ENCODE peak calls at places on chromosomes 7 and 10, in ten cellular contexts. Y, U, J, A, O, S, B, F, G and X are unnamed samples.

GRCh38 chr7:128381161-128381821 is 19.8 kb upstream of the PRRT4 start:
- DNase-seq in Y (peak; percentile 81), U (no peak), J (no peak), A (peak; percentile 57), O (no peak), S (no peak), B (peak; percentile 89), F (no peak), G (peak; percentile 37), X (no peak)

GRCh38 chr10:88870101-88870500 is 9.9 kb upstream of the STAMBPL1 start:
- DNase-seq in Y (no peak), U (no peak), J (no peak), A (no peak), O (no peak), S (no peak), B (no peak), F (no peak), G (no peak), X (no peak)

GRCh38 chr10:6713716-6714115 is 133.6 kb upstream of the PRKCQ start:
- DNase-seq in Y (no peak), U (no peak), J (no peak), A (peak; percentile 11), O (no peak), S (no peak), B (no peak), F (no peak), G (no peak), X (no peak)

GRCh38 chr7:3836855-3837254 is 535.8 kb downstream of the SDK1 start:
- DNase-seq in Y (no peak), U (no peak), J (no peak), A (no peak), O (no peak), S (no peak), B (no peak), F (no peak), G (no peak), X (no peak)

GRCh38 chr10:114703377-114704125 is 45.5 kb upstream of the ABLIM1 start:
- DNase-seq in Y (peak; percentile 48), U (no peak), J (peak; percentile 43), A (peak; percentile 22), O (no peak), S (no peak), B (no peak), F (no peak), G (no peak), X (no peak)

GRCh38 chr10:21993360-21994001 is 10.0 kb downstream of the DNAJC1 start:
- DNase-seq in Y (peak; percentile 33), U (no peak), J (peak; percentile 49), A (no peak), O (no peak), S (no peak), B (no peak), F (no peak), G (peak; percentile 9), X (no peak)

GRCh38 chr10:28367865-28368541 is 65.1 kb upstream of the MPP7 start:
- DNase-seq in Y (no peak), U (peak; percentile 20), J (no peak), A (no peak), O (no peak), S (no peak), B (no peak), F (no peak), G (no peak), X (no peak)

GRCh38 chr10:126110434-126110833 is 214.1 kb downstream of the FANK1 start:
- DNase-seq in Y (peak; percentile 26), U (no peak), J (peak; percentile 46), A (no peak), O (no peak), S (no peak), B (no peak), F (no peak), G (no peak), X (no peak)

GRCh38 chr10:61136151-61136550 is 192.2 kb upstream of the RHOBTB1 start:
- DNase-seq in Y (peak; percentile 1), U (no peak), J (no peak), A (no peak), O (no peak), S (no peak), B (no peak), F (peak; percentile 10), G (peak; percentile 1), X (no peak)

DNA sequence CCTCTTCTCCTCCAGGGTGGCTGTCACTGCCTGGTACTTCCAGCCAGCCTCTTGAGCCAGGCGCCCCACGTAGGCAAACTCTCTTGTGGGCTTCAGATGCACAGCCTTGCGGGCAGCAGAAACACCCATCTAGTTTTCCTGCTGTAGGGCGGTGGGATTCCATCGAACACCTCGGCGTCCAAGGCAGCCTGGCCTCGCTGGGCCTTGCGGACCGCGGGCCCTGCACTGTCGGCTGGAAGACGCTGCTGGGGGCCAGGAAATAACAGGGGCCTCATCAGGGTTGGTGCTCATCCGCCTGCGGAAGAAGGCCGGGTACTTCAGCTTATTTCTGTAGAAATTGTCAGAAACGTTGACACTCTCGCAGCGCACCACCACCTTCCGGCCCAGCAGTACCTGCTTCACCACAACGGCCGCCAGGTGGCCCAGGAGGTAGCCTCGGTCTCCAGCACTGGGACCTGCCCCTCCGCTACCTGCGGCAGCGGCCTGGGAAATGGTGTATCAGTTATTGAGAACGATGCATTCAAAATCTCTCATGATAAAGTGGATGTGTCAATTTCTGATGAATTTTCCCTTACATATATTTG is 61.1 kb downstream of the WDFY4 start:
- DNase-seq in Y (no peak), U (no peak), J (no peak), A (peak; percentile 17), O (no peak), S (no peak), B (peak; percentile 83), F (no peak), G (no peak), X (no peak)
- TF ChIP-seq CTCF in Y (no peak), U (no peak), J (no peak), A (no peak), O (no peak), S (no peak), B (peak; percentile 46), F (no peak), G (peak; percentile 29), X (no peak)

GRCh38 chr10:131015271-131015670 is 296.2 kb downstream of the TCERG1L start:
- DNase-seq in Y (no peak), U (no peak), J (no peak), A (no peak), O (no peak), S (no peak), B (no peak), F (no peak), G (no peak), X (no peak)
- TF ChIP-seq CTCF in Y (no peak), U (no peak), J (no peak), A (no peak), O (no peak), S (no peak), B (no peak), F (no peak), G (no peak), X (no peak)

GRCh38 chr7:98646465-98646864 is 29.4 kb downstream of the NPTX2 start:
- DNase-seq in Y (no peak), U (no peak), J (no peak), A (no peak), O (no peak), S (no peak), B (no peak), F (no peak), G (no peak), X (no peak)

GRCh38 chr7:98643232-98643985 is 26.3 kb downstream of the NPTX2 start:
- DNase-seq in Y (no peak), U (no peak), J (no peak), A (no peak), O (no peak), S (no peak), B (no peak), F (no peak), G (no peak), X (no peak)

GRCh38 chr7:98640375-98640774 is 23.3 kb downstream of the NPTX2 start:
- DNase-seq in Y (no peak), U (no peak), J (no peak), A (peak; percentile 23), O (no peak), S (no peak), B (no peak), F (no peak), G (no peak), X (no peak)

GRCh38 chr7:98638853-98639252 is 21.8 kb downstream of the NPTX2 start:
- DNase-seq in Y (no peak), U (no peak), J (no peak), A (no peak), O (no peak), S (no peak), B (no peak), F (no peak), G (no peak), X (no peak)

DNA sequence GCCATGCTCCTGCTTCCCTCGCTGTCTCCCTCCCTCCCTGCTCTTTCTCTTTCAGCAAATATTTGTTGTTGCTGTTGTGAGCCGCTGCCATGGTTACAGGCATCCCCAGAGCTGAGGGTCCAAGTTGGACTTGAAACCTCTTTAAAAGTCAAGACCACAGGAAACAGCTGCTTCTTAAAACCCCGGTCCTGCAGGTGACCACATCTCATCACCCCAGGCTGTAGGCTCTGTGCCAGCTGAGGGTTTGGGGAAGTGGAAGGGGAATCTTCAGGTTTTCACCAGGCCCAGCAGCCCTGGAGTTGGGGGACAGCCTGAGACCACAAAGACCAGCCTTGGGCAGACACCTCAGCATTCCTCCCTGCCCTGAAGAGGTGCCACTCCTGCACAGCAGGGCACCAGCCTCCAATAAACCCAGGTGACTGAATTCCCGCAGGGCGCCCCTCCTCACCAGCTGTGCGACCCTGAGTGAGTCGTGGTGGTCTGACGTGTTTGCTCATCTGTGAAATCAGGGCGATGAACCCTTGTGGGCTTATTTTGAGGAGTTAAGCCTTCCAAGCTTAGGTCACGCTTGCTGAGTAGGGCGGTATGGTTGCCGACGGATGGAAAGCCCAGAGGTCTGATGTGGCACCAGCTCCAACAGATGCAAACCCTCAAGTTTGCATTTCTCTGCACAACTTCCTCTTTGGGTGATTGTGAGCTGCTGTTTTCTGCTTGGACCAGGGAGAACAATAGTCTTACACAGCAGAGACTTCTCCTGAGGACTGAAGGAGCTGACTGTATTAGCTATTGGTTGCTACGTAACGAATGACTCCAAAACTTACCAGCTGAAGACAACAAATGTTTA is 24.8 kb downstream of the NPTX2 start:
- DNase-seq in Y (no peak), U (no peak), J (no peak), A (peak; percentile 23), O (no peak), S (no peak), B (peak; percentile 21), F (no peak), G (no peak), X (no peak)
- TF ChIP-seq CTCF in Y (no peak), U (no peak), J (no peak), A (no peak), O (no peak), S (no peak), B (no peak), F (no peak), G (no peak), X (no peak)

DNA sequence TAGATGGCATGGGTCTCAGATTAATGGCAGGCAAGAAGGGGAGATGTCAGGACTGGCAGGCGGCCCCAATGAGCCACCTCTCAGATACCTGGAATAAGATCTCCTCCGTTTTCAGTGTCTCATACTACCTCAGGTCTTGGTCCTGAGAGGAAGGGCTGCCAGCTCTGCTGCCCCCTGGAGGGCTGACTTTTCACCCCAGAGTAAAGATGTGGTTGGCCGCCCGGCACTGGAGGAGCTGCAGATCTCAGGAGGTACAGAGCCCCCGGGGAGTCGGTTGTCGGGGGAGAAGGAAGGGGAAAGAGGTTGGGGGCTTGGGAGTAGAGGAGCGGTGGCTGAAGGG is 642 bp upstream of the COL13A1 start:
- DNase-seq in Y (peak; percentile 73), U (no peak), J (peak; percentile 68), A (peak; percentile 78), O (no peak), S (no peak), B (peak; percentile 83), F (peak; percentile 34), G (peak; percentile 61), X (no peak)
- TF ChIP-seq CTCF in Y (peak; percentile 59), U (no peak), J (peak; percentile 70), A (peak; percentile 50), O (peak; percentile 18), S (no peak), B (peak; percentile 37), F (peak; percentile 56), G (peak; percentile 71), X (no peak)